ENCODE peak calls at places on chromosomes 11 and 22, in six cellular contexts. Y is AG04450, K is upper lobe of right lung, N is colonic mucosa, F is ascending aorta, G is MM.1S. U is an unnamed sample.

GRCh38 chr22:37230673-37231405 is 13.2 kb downstream of the RAC2 start:
- DNase-seq in Y (no peak), K (peak; percentile 60), N (no peak), F (no peak), G (peak; percentile 86), U (no peak)

GRCh38 chr22:37428649-37429586 is 1.6 kb upstream of the ELFN2 start:
- DNase-seq in Y (no peak), K (no peak), N (peak; percentile 45), F (no peak), G (peak; percentile 33), U (no peak)

GRCh38 chr11:96254087-96254486 is 88.9 kb downstream of the MAML2 start:
- DNase-seq in Y (no peak), K (no peak), N (no peak), F (no peak), G (peak; percentile 79), U (no peak)

GRCh38 chr11:72338741-72339140 is 94.8 kb upstream of the PHOX2A start:
- DNase-seq in Y (no peak), K (no peak), N (no peak), F (no peak), G (no peak), U (no peak)

GRCh38 chr11:15507592-15507991 is 392.9 kb downstream of the INSC start:
- DNase-seq in Y (no peak), K (no peak), N (peak; percentile 70), F (no peak), G (no peak), U (no peak)

GRCh38 chr22:35971418-35972119 is 57.1 kb downstream of the RBFOX2 start:
- DNase-seq in Y (peak; percentile 80), K (no peak), N (no peak), F (no peak), G (no peak), U (no peak)

GRCh38 chr11:16609769-16610168 is 128.7 kb upstream of the C11orf58 start:
- DNase-seq in Y (no peak), K (no peak), N (no peak), F (no peak), G (no peak), U (no peak)

GRCh38 chr22:46561435-46561905 is 24.1 kb upstream of the CELSR1 start:
- DNase-seq in Y (no peak), K (no peak), N (no peak), F (no peak), G (peak; percentile 86), U (peak; percentile 44)

GRCh38 chr11:70608568-70609314 is 210.4 kb downstream of the CTTN start:
- DNase-seq in Y (no peak), K (no peak), N (no peak), F (no peak), G (no peak), U (no peak)

GRCh38 chr11:134393638-134394037 is 18.4 kb downstream of the B3GAT1 start:
- DNase-seq in Y (no peak), K (no peak), N (peak; percentile 20), F (no peak), G (no peak), U (no peak)

GRCh38 chr11:96241351-96241841 is 101.6 kb downstream of the MAML2 start:
- DNase-seq in Y (no peak), K (no peak), N (peak; percentile 72), F (no peak), G (no peak), U (no peak)

GRCh38 chr11:116217006-116217405 is 555.8 kb downstream of the BUD13 start:
- DNase-seq in Y (no peak), K (peak; percentile 80), N (peak; percentile 49), F (no peak), G (no peak), U (no peak)

GRCh38 chr11:126542621-126543020 is 187.1 kb downstream of the ST3GAL4 start:
- DNase-seq in Y (no peak), K (no peak), N (no peak), F (no peak), G (no peak), U (no peak)

GRCh38 chr11:16505481-16505880 is 149.1 kb upstream of the SOX6 start:
- DNase-seq in Y (no peak), K (no peak), N (no peak), F (no peak), G (no peak), U (no peak)

GRCh38 chr22:46180370-46181137 is 30.2 kb downstream of the PPARA start:
- DNase-seq in Y (no peak), K (no peak), N (no peak), F (no peak), G (no peak), U (no peak)

GRCh38 chr11:16895306-16895705 is 118.9 kb downstream of the PLEKHA7 start:
- DNase-seq in Y (no peak), K (no peak), N (no peak), F (no peak), G (no peak), U (no peak)

GRCh38 chr22:37290737-37291136 is 8.4 kb downstream of the CYTH4 start:
- DNase-seq in Y (peak; percentile 32), K (no peak), N (no peak), F (no peak), G (no peak), U (no peak)

GRCh38 chr11:28963189-28963588 is 855.0 kb downstream of the METTL15 start:
- DNase-seq in Y (no peak), K (no peak), N (no peak), F (no peak), G (no peak), U (no peak)

GRCh38 chr11:65505434-65506315 is 6.8 kb downstream of the MALAT1 start:
- DNase-seq in Y (no peak), K (peak; percentile 56), N (peak; percentile 65), F (no peak), G (peak; percentile 46), U (no peak)

GRCh38 chr11:65503923-65504670 is 5.3 kb downstream of the MALAT1 start:
- DNase-seq in Y (no peak), K (no peak), N (no peak), F (no peak), G (peak; percentile 38), U (no peak)

GRCh38 chr11:65504671-65505433 is 6.0 kb downstream of the MALAT1 start:
- DNase-seq in Y (no peak), K (no peak), N (no peak), F (no peak), G (peak; percentile 36), U (no peak)

GRCh38 chr11:65506770-65507485 is 8.1 kb downstream of the MALAT1 start:
- DNase-seq in Y (peak; percentile 82), K (peak; percentile 67), N (peak; percentile 77), F (no peak), G (peak; percentile 78), U (peak; percentile 62)

DNA sequence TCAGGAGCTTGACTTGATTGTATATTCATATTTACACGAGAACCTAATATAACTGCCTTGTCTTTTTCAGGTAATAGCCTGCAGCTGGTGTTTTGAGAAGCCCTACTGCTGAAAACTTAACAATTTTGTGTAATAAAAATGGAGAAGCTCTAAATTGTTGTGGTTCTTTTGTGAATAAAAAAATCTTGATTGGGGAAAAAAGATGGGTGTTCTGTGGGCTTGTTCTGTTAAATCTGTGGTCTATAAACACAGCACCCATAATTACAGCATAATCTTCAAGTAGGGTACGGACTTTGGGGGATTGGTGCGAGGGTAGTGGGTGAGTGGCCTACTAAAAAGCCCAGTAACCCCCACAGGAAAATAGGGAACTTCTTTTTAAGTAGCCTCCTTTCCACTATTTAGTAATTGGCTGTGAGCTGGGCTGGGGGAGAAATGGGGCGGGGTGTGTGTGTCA is 7.5 kb downstream of the MALAT1 start:
- DNase-seq in Y (no peak), K (no peak), N (no peak), F (no peak), G (no peak), U (no peak)
- H3K4me3 ChIP-seq in Y (peak overlapping the region; percentile 97), K (peak overlapping the region; percentile 79), N (peak overlapping the region; percentile 66), F (peak overlapping the region; percentile 62), G (peak overlapping the region; percentile 6), U (peak overlapping the region; percentile 66)

GRCh38 chr22:29204617-29205183 is 996 bp upstream of the EMID1 start:
- DNase-seq in Y (no peak), K (no peak), N (no peak), F (no peak), G (no peak), U (no peak)
- H3K4me3 ChIP-seq in Y (no peak overlapping the region), K (no peak overlapping the region), N (no peak overlapping the region), F (no peak overlapping the region), G (peak overlapping the region; percentile 57), U (no peak overlapping the region)

GRCh38 chr22:47740109-47740805 is 977.8 kb downstream of the TBC1D22A start:
- DNase-seq in Y (no peak), K (no peak), N (no peak), F (no peak), G (no peak), U (no peak)

GRCh38 chr22:47739616-47740015 is 977.2 kb downstream of the TBC1D22A start:
- DNase-seq in Y (no peak), K (no peak), N (no peak), F (no peak), G (no peak), U (peak; percentile 57)

GRCh38 chr22:47736166-47737034 is 974.0 kb downstream of the TBC1D22A start:
- DNase-seq in Y (no peak), K (no peak), N (no peak), F (no peak), G (no peak), U (no peak)

GRCh38 chr22:47739216-47739615 is 976.8 kb downstream of the TBC1D22A start:
- DNase-seq in Y (no peak), K (no peak), N (no peak), F (no peak), G (no peak), U (no peak)

GRCh38 chr22:47738472-47739013 is 976.1 kb downstream of the TBC1D22A start:
- DNase-seq in Y (no peak), K (no peak), N (no peak), F (no peak), G (no peak), U (no peak)
- H3K4me3 ChIP-seq in Y (no peak overlapping the region), K (no peak overlapping the region), N (no peak overlapping the region), F (no peak overlapping the region), G (no peak overlapping the region), U (no peak overlapping the region)

GRCh38 chr11:46334211-46334610 is 13.1 kb upstream of the DGKZ start:
- DNase-seq in Y (no peak), K (no peak), N (no peak), F (no peak), G (no peak), U (no peak)

GRCh38 chr11:46332093-46332567 is 15.1 kb upstream of the DGKZ start:
- DNase-seq in Y (no peak), K (no peak), N (no peak), F (no peak), G (no peak), U (no peak)

GRCh38 chr11:46333129-46333947 is 13.9 kb upstream of the DGKZ start:
- DNase-seq in Y (no peak), K (no peak), N (no peak), F (no peak), G (no peak), U (no peak)

GRCh38 chr11:46331653-46331984 is 15.6 kb upstream of the DGKZ start:
- DNase-seq in Y (no peak), K (no peak), N (no peak), F (no peak), G (no peak), U (no peak)

DNA sequence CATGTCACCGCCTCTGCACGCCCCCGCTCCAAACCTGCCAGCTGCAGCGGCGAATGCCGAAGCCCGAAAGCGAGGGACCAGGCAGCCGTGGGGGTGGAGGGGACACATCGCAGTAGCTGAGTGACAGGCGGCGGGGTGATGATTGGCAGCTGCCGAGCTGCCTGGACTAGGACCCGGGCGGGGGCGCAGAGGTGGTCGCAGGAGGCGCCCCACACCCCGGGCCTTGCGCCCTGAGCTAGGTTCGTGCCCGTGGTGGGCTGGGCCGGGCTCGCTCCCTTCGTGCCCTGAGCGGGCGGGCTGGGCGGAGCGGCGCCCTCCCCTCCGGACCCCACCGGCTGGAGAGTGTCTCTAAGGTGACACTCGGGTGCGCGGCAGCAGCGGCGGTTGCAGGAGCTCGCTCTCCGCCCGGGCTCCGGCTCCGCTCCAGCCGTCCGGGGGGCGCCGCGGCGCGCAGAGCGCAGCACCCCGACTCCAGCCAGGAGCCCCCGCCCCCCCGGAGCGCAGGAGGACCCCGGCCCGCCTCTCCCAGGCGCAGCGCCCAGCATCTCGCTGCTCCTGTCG is 14.6 kb upstream of the DGKZ start:
- DNase-seq in Y (no peak), K (no peak), N (no peak), F (no peak), G (no peak), U (no peak)
- H3K4me3 ChIP-seq in Y (peak overlapping the region; percentile 32), K (peak overlapping the region; percentile 44), N (peak overlapping the region; percentile 43), F (peak overlapping the region; percentile 46), G (no peak overlapping the region), U (peak overlapping the region; percentile 59)

U was measured in suprapubic skin.